ENCODE peak calls at places on chromosomes 11 and 22, in eight cellular contexts. O is neuronal stem cell; B is naive thymus-derived CD4-positive, alpha-beta T cell; Z is AG04450; S is fibroblast of lung; Q is effector memory CD4-positive, alpha-beta T cell; D is thoracic aorta; V is CD8-positive, alpha-beta memory T cell. E is an unnamed sample. For H3K9me3, the result is how much of the 10 kb centered on the place peaks cover.

GRCh38 chr11:66950113-66950535 is 8.1 kb downstream of the PC start:
- DNase-seq in D (no peak), Q (no peak), V (no peak), O (no peak), Z (no peak), B (no peak), S (peak), E (no peak)

GRCh38 chr11:70067591-70068341 is 10.4 kb upstream of the ANO1 start:
- DNase-seq in Q (no peak), Z (no peak), S (no peak), D (no peak), V (no peak), B (no peak), O (peak), E (no peak)

GRCh38 chr11:70828498-70829159 is 423.7 kb downstream of the SHANK2 start:
- DNase-seq in Q (no peak), S (no peak), O (no peak), Z (no peak), V (no peak), D (no peak), B (no peak), E (no peak)

GRCh38 chr22:38700271-38700788 is 413 bp downstream of the JOSD1 start:
- DNase-seq in V (no peak), Z (no peak), S (no peak), D (no peak), Q (peak), B (no peak), O (no peak), E (no peak)

GRCh38 chr11:115503083-115503885 is 931 bp downstream of the CADM1 start:
- DNase-seq in B (no peak), Z (no peak), O (peak), V (peak), S (peak), D (no peak), Q (no peak), E (peak)

GRCh38 chr11:6229911-6230310 is 4.5 kb downstream of the FHIP1B start:
- DNase-seq in B (no peak), Q (no peak), S (no peak), Z (no peak), D (no peak), O (no peak), V (peak), E (no peak)

GRCh38 chr22:45201678-45202332 is 38.1 kb downstream of the NUP50 start:
- DNase-seq in V (no peak), S (peak), O (no peak), B (no peak), Z (peak), D (no peak), Q (no peak), E (no peak)

GRCh38 chr22:44286673-44287072 is 26.1 kb downstream of the SHISAL1 start:
- DNase-seq in Z (no peak), D (no peak), Q (no peak), V (no peak), S (peak), B (no peak), O (no peak), E (no peak)

GRCh38 chr11:7457211-7457610 is 28.1 kb upstream of the OLFML1 start:
- DNase-seq in D (no peak), O (no peak), Z (no peak), B (no peak), V (no peak), Q (no peak), S (peak), E (no peak)

GRCh38 chr11:110296226-110297081 is at the start of gene RDX:
- DNase-seq in B (peak), Z (peak), S (peak), O (peak), Q (peak), V (peak), D (peak), E (peak)

GRCh38 chr11:126465573-126466287 is 110.2 kb downstream of the ST3GAL4 start:
- DNase-seq in S (no peak), Q (no peak), O (no peak), Z (no peak), D (no peak), B (peak), V (no peak), E (no peak)

GRCh38 chr22:19448076-19448607 is 631 bp upstream of the C22orf39 start:
- DNase-seq in Q (no peak), S (peak), D (no peak), B (no peak), O (no peak), V (no peak), Z (no peak), E (no peak)

GRCh38 chr22:50443801-50444625 is 30.8 kb downstream of the SBF1 start:
- DNase-seq in B (no peak), O (no peak), Q (no peak), S (no peak), D (no peak), Z (no peak), V (no peak), E (no peak)

GRCh38 chr11:64687641-64688533 is 35.1 kb downstream of the NRXN2 start:
- DNase-seq in Q (no peak), D (no peak), S (no peak), V (no peak), O (no peak), B (no peak), Z (no peak), E (no peak)

GRCh38 chr22:44389926-44390925 is 77.5 kb upstream of the SHISAL1 start:
- DNase-seq in S (no peak), V (no peak), Q (no peak), O (no peak), D (no peak), Z (no peak), B (no peak), E (no peak)

GRCh38 chr11:76658231-76658630 is 12.3 kb downstream of the LRRC32 start:
- DNase-seq in V (no peak), D (no peak), O (no peak), B (no peak), Z (no peak), S (no peak), Q (no peak), E (no peak)

GRCh38 chr22:20437253-20438065 is at the start of gene SCARF2:
- DNase-seq in V (no peak), O (peak), Z (no peak), B (no peak), D (no peak), Q (no peak), S (peak), E (no peak)

GRCh38 chr22:49767355-49768062 is 60.2 kb downstream of the BRD1 start:
- DNase-seq in O (peak), Q (no peak), Z (no peak), D (no peak), V (peak), S (peak), B (peak), E (peak)

GRCh38 chr11:60658409-60658808 is 41.0 kb upstream of the MS4A8 start:
- DNase-seq in D (no peak), Z (no peak), B (no peak), V (no peak), Q (no peak), O (no peak), S (no peak), E (no peak)

GRCh38 chr11:58498464-58498863 is 9.4 kb downstream of the OR5B21 start:
- DNase-seq in B (no peak), Z (no peak), S (peak), D (no peak), V (no peak), O (no peak), Q (no peak), E (no peak)

GRCh38 chr22:27391092-27391770 is 410.3 kb downstream of the MN1 start:
- DNase-seq in V (no peak), Q (no peak), Z (no peak), B (no peak), D (no peak), O (no peak), S (peak), E (no peak)

GRCh38 chr11:116853461-116854073 is 16.1 kb upstream of the APOA1 start:
- DNase-seq in V (peak), O (no peak), Z (peak), S (peak), B (peak), Q (peak), D (no peak), E (no peak)

GRCh38 chr11:15347969-15348734 is 233.4 kb downstream of the INSC start:
- DNase-seq in V (no peak), B (no peak), O (no peak), D (no peak), Q (no peak), Z (no peak), S (no peak), E (no peak)

GRCh38 chr11:128476729-128477128 is 110.6 kb downstream of the ETS1 start:
- DNase-seq in Z (no peak), D (no peak), O (no peak), Q (peak), V (peak), S (peak), B (peak), E (no peak)

GRCh38 chr11:19660076-19660475 is 52.6 kb upstream of the NAV2 start:
- DNase-seq in B (no peak), Z (no peak), V (no peak), S (peak), Q (no peak), O (no peak), D (no peak), E (no peak)

DNA sequence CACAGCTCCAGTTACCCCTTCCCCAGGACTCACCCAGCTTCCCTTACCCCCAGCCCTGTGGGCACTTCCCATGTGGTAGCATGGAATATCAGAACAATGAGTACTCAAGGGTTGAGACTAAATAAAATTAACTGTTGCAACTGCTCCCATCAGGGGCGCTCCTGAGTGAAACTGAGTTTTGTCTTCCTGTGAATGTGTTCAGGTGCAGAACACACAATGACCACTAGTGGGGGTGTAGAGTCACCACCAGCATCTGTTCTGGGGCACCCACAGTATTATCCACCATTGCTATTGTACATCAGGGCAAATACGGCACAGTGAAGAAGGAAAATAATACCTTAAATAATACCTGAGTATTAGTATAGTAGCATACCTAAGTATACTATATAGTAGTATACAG is 689.7 kb downstream of the TBC1D22A start:
- DNase-seq in B (no peak), V (no peak), D (no peak), Q (no peak), Z (no peak), S (no peak), O (no peak), E (no peak)
- H3K9me3 ChIP-seq in B (under half), V (under half), D (under half), Q (under half), Z (under half), S (under half), O (half or more), E (under half)

GRCh38 chr11:39786682-39787081 is 1672.8 kb downstream of the LRRC4C start:
- DNase-seq in S (no peak), Z (no peak), O (no peak), Q (no peak), D (no peak), V (no peak), B (no peak), E (no peak)
- H3K9me3 ChIP-seq in S (under half), Z (under half), O (under half), Q (under half), D (under half), V (under half), B (under half), E (under half)

GRCh38 chr11:112795142-112795815 is 165.9 kb upstream of the NCAM1 start:
- DNase-seq in Q (no peak), B (no peak), O (no peak), S (peak), Z (no peak), V (no peak), D (no peak), E (no peak)
- H3K9me3 ChIP-seq in Q (under half), B (under half), O (under half), S (under half), Z (under half), V (under half), D (under half), E (under half)

DNA sequence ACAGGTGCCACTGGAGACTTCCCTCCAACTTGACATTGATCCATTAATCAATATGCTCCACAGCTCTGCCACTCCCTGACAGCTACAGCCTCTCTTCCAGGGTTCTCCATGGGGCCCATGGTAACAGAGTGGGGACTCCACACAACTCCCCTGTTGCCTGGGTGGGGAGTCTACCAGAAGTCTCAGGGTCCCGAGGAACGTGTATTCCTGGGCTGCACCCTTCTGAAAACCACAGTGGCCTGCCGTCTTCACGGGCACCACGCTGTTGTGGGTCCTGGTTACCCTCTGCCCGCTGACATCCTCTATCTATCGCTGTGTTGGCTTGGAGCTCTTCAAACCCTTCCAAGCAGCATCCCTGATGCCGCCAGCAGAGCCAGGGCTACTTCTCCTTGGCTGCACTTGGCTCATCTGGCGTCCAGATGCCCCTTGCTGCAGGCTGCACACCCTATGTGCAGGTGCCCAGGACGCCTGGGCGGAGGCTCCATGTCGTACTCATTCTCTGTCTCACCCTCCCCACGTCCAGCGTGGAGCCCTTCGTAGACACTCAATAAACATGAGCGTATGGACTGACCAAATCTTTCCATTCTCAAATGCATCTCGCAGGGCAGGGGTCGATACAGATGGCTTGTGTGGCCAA is 1341.8 kb downstream of the TBC1D22A start:
- DNase-seq in S (no peak), O (no peak), Q (no peak), D (no peak), B (no peak), V (no peak), Z (no peak), E (no peak)
- H3K9me3 ChIP-seq in S (under half), O (under half), Q (under half), D (under half), B (under half), V (under half), Z (half or more), E (under half)